ENCODE peak calls at places on chromosomes 3 and 15, in nine cellular contexts. L is activated naive CD4-positive, alpha-beta T cell treated with anti-CD3 and anti-CD28 coated beads, Interleukin-2, amount 50 U/mL, for 72 hours; E is HTR-8/SVneo; O is Calu3; Y is HuH-7; K is CD4-positive, alpha-beta memory T cell; M is stromal cell of bone marrow; U is HS-5; B is ecto neural progenitor cell. T is an unnamed sample.
A peak's percentile ranks its signal among the peaks of the same experiment; 100 is the strongest.

GRCh38 chr3:149263856-149264255 is 42.2 kb upstream of the CP start:
- DNase-seq in Y (no peak), B (no peak), K (no peak), M (no peak), U (no peak), E (no peak), O (no peak), L (no peak), T (no peak)

GRCh38 chr3:4754180-4755086 is 224.8 kb upstream of the BHLHE40 start:
- DNase-seq in O (no peak), Y (no peak), K (no peak), B (no peak), E (no peak), L (no peak), U (no peak), M (no peak), T (no peak)

GRCh38 chr3:185976977-185977678 is 39.3 kb upstream of the TRA2B start:
- DNase-seq in E (peak; percentile 76), Y (peak; percentile 62), U (peak; percentile 45), L (peak; percentile 90), B (peak; percentile 78), O (peak; percentile 91), K (peak; percentile 65), M (peak; percentile 51), T (peak; percentile 72)

GRCh38 chr3:16174389-16174788 is at the start of gene GALNT15:
- DNase-seq in U (no peak), M (peak; percentile 99), K (no peak), E (no peak), L (no peak), B (peak; percentile 43), Y (no peak), O (no peak), T (no peak)

GRCh38 chr3:41075958-41076357 is 123.3 kb upstream of the CTNNB1 start:
- DNase-seq in B (peak; percentile 56), K (no peak), L (no peak), M (peak; percentile 16), Y (peak; percentile 32), O (no peak), U (no peak), E (no peak), T (no peak)

GRCh38 chr3:55570361-55570760 is 83.3 kb upstream of the WNT5A start:
- DNase-seq in O (no peak), K (no peak), L (no peak), M (no peak), E (no peak), U (no peak), B (no peak), Y (no peak), T (no peak)

GRCh38 chr15:22893881-22894280 is 55.4 kb downstream of the NIPA2 start:
- DNase-seq in E (no peak), M (no peak), K (no peak), Y (no peak), O (no peak), U (no peak), B (no peak), L (no peak), T (no peak)

GRCh38 chr3:33678073-33678472 is 40.0 kb downstream of the CLASP2 start:
- DNase-seq in Y (no peak), L (no peak), B (no peak), K (no peak), M (no peak), U (no peak), O (no peak), E (no peak), T (no peak)

GRCh38 chr15:51793521-51793920 is 35.9 kb upstream of the TMOD3 start:
- DNase-seq in U (no peak), Y (no peak), O (no peak), M (peak; percentile 38), K (no peak), B (no peak), L (no peak), E (no peak), T (no peak)

GRCh38 chr3:42731476-42732195 is 29.0 kb upstream of the HHATL start:
- DNase-seq in K (no peak), E (no peak), M (no peak), O (no peak), L (no peak), U (no peak), B (no peak), Y (no peak), T (no peak)

GRCh38 chr3:169112153-169112892 is 551.2 kb downstream of the MECOM start:
- DNase-seq in K (no peak), O (no peak), L (no peak), E (peak; percentile 38), U (peak; percentile 85), B (no peak), M (no peak), Y (no peak), T (no peak)

GRCh38 chr3:132255041-132255745 is 62.0 kb upstream of the ACP3 start:
- DNase-seq in O (no peak), L (no peak), K (no peak), E (no peak), B (no peak), M (peak; percentile 61), U (peak; percentile 81), Y (no peak), T (no peak)

GRCh38 chr3:51389423-51390183 is 1.5 kb upstream of the RBM15B start:
- DNase-seq in Y (peak; percentile 85), U (no peak), M (no peak), L (peak; percentile 61), K (peak; percentile 60), O (peak; percentile 59), B (peak; percentile 76), E (peak; percentile 55), T (peak; percentile 61)

GRCh38 chr15:41476416-41477048 is 17.1 kb upstream of the ITPKA start:
- DNase-seq in M (no peak), B (no peak), Y (no peak), U (no peak), O (no peak), E (no peak), K (no peak), L (no peak), T (no peak)